ENCODE peak calls at places on chromosomes 13 and 19, in six cellular contexts. U is stomach, A is A549, E is GM23338, V is lung, I is body of pancreas. H is an unnamed sample.
A peak's percentile ranks its signal among the peaks of the same experiment; 100 is the strongest.

GRCh38 chr13:95296326-95296939 is 4.8 kb downstream of the ABCC4 start:
- DNase-seq in E (peak; percentile 80), U (peak; percentile 72), A (peak; percentile 49), V (peak; percentile 64), I (peak; percentile 75), H (no peak)

GRCh38 chr13:19673473-19674430 is 40.3 kb downstream of the MPHOSPH8 start:
- DNase-seq in A (no peak), I (no peak), E (no peak), U (no peak), V (no peak), H (no peak)

GRCh38 chr19:42255766-42256750 is 1.1 kb upstream of the ERF start:
- DNase-seq in I (no peak), U (no peak), E (peak; percentile 79), A (peak; percentile 84), V (no peak), H (no peak)

GRCh38 chr19:46998445-46999142 is 21.0 kb upstream of the NPAS1 start:
- DNase-seq in E (no peak), V (no peak), U (no peak), I (no peak), A (no peak), H (no peak)

GRCh38 chr13:28322256-28322895 is 172.6 kb downstream of the FLT1 start:
- DNase-seq in A (no peak), I (no peak), U (no peak), E (no peak), V (no peak), H (no peak)

GRCh38 chr13:100197591-100198365 is 108.9 kb downstream of the PCCA start:
- DNase-seq in I (peak; percentile 64), U (peak; percentile 73), E (no peak), V (no peak), A (no peak), H (no peak)

GRCh38 chr19:47729799-47730520 is 15.4 kb upstream of the NOP53 start:
- DNase-seq in V (peak; percentile 91), U (peak; percentile 81), I (peak; percentile 89), E (peak; percentile 97), A (peak; percentile 87), H (no peak)

GRCh38 chr13:33722216-33722900 is 95.6 kb upstream of the RFC3 start:
- DNase-seq in A (no peak), V (no peak), U (no peak), E (no peak), I (no peak), H (no peak)

GRCh38 chr13:74032325-74032724 is 101.9 kb downstream of the KLF12 start:
- DNase-seq in E (no peak), A (no peak), U (no peak), I (no peak), V (no peak), H (no peak)

GRCh38 chr19:982567-983170 is 1.5 kb upstream of the WDR18 start:
- DNase-seq in E (peak; percentile 83), A (peak; percentile 80), U (peak; percentile 79), V (peak; percentile 59), I (peak; percentile 77), H (no peak)

GRCh38 chr19:1214862-1215731 is 9.5 kb downstream of the STK11 start:
- DNase-seq in I (peak; percentile 67), U (peak; percentile 82), A (no peak), V (no peak), E (no peak), H (no peak)

GRCh38 chr13:33441015-33441414 is 155.5 kb upstream of the STARD13 start:
- DNase-seq in V (no peak), A (peak; percentile 3), U (peak; percentile 43), E (peak; percentile 67), I (peak; percentile 38), H (no peak)

GRCh38 chr13:70391678-70392077 is 283.4 kb upstream of the KLHL1 start:
- DNase-seq in U (peak; percentile 35), I (peak; percentile 38), V (no peak), E (peak; percentile 42), A (no peak), H (no peak)

GRCh38 chr19:49591731-49592485 is 926 bp downstream of the PRR12 start:
- DNase-seq in V (peak; percentile 52), U (peak; percentile 40), A (peak; percentile 84), E (peak; percentile 82), I (peak; percentile 47), H (no peak)

GRCh38 chr13:20197361-20197834 is 4.7 kb upstream of the GJB2 start:
- DNase-seq in E (peak; percentile 53), U (no peak), A (peak; percentile 31), I (no peak), V (no peak), H (no peak)

GRCh38 chr19:9494096-9494495 is 4.3 kb downstream of the ZNF560 start:
- DNase-seq in V (no peak), E (no peak), A (no peak), U (no peak), I (no peak), H (no peak)

GRCh38 chr19:28596561-28597071 is 616.3 kb downstream of the UQCRFS1 start:
- DNase-seq in I (peak; percentile 48), A (no peak), U (no peak), E (no peak), V (no peak), H (no peak)

GRCh38 chr19:40461669-40462221 is 3.8 kb downstream of the BLVRB start:
- DNase-seq in U (no peak), A (no peak), V (no peak), I (no peak), E (no peak), H (no peak)

GRCh38 chr13:102978168-102978567 is 88.0 kb downstream of the SLC10A2 start:
- DNase-seq in U (no peak), E (no peak), I (no peak), V (no peak), A (no peak), H (no peak)

GRCh38 chr19:31667106-31667505 is 317.9 kb upstream of the TSHZ3 start:
- DNase-seq in U (no peak), E (no peak), I (no peak), A (no peak), V (no peak), H (no peak)

GRCh38 chr13:31150315-31150985 is 11.3 kb downstream of the HSPH1 start:
- DNase-seq in A (no peak), U (no peak), V (no peak), I (no peak), E (no peak), H (no peak)

GRCh38 chr13:84574851-84575250 is 692.6 kb upstream of the SLITRK1 start:
- DNase-seq in A (no peak), I (no peak), E (no peak), V (no peak), U (no peak), H (no peak)

GRCh38 chr13:41597348-41598041 is 140.1 kb downstream of the RGCC start:
- DNase-seq in U (no peak), E (no peak), V (no peak), I (no peak), A (no peak), H (no peak)

GRCh38 chr13:48138270-48138669 is 43.4 kb upstream of the MED4 start:
- DNase-seq in U (no peak), I (no peak), E (no peak), A (no peak), V (no peak), H (no peak)

GRCh38 chr13:83984793-83985192 is 102.5 kb upstream of the SLITRK1 start:
- DNase-seq in U (no peak), I (no peak), A (no peak), V (no peak), E (no peak), H (no peak)

GRCh38 chr19:18300930-18301717 is 19.7 kb upstream of the JUND start:
- DNase-seq in E (no peak), I (peak; percentile 50), V (peak; percentile 77), U (peak; percentile 86), A (no peak), H (no peak)
- H3K27ac ChIP-seq in E (no peak overlapping the region), I (peak overlapping the region; percentile 32), V (peak overlapping the region; percentile 91), U (peak overlapping the region; percentile 96), A (peak overlapping the region; percentile 100), H (peak overlapping the region; percentile 47)

GRCh38 chr19:4327877-4328242 is 10.8 kb downstream of the STAP2 start:
- DNase-seq in I (no peak), E (no peak), V (no peak), A (no peak), U (no peak), H (no peak)
- H3K4me3 ChIP-seq in I (no peak overlapping the region), E (peak overlapping the region; percentile 77), V (peak overlapping the region; percentile 18), A (no peak overlapping the region), U (peak overlapping the region; percentile 28), H (peak overlapping the region; percentile 52)

GRCh38 chr19:21468791-21469190 is 36.6 kb upstream of the ZNF429 start:
- DNase-seq in A (no peak), E (peak; percentile 66), U (no peak), I (peak; percentile 16), V (no peak), H (no peak)

GRCh38 chr19:21472507-21472906 is 32.9 kb upstream of the ZNF429 start:
- DNase-seq in E (no peak), I (no peak), U (no peak), A (no peak), V (no peak), H (no peak)

GRCh38 chr19:21474671-21475181 is 30.7 kb upstream of the ZNF429 start:
- DNase-seq in A (no peak), U (peak; percentile 75), V (peak; percentile 79), I (peak; percentile 92), E (peak; percentile 92), H (peak; percentile 2)
- TF ChIP-seq CTCF in A (no peak), U (no peak), V (no peak), I (peak; percentile 21), E (no peak), H (no peak)

GRCh38 chr19:5966215-5966614 is 11.7 kb downstream of the RANBP3 start:
- DNase-seq in E (no peak), U (no peak), V (no peak), I (no peak), A (no peak), H (peak; percentile 79)
- H3K27ac ChIP-seq in E (no peak overlapping the region), U (peak overlapping the region; percentile 64), V (peak overlapping the region; percentile 45), I (peak overlapping the region; percentile 88), A (no peak overlapping the region), H (peak overlapping the region; percentile 78)

GRCh38 chr19:38664503-38665211 is 17.2 kb downstream of the ACTN4 start:
- DNase-seq in A (no peak), E (no peak), I (no peak), V (no peak), U (no peak), H (no peak)
- H3K4me3 ChIP-seq in A (no peak overlapping the region), E (peak overlapping the region; percentile 31), I (no peak overlapping the region), V (no peak overlapping the region), U (no peak overlapping the region), H (no peak overlapping the region)

DNA sequence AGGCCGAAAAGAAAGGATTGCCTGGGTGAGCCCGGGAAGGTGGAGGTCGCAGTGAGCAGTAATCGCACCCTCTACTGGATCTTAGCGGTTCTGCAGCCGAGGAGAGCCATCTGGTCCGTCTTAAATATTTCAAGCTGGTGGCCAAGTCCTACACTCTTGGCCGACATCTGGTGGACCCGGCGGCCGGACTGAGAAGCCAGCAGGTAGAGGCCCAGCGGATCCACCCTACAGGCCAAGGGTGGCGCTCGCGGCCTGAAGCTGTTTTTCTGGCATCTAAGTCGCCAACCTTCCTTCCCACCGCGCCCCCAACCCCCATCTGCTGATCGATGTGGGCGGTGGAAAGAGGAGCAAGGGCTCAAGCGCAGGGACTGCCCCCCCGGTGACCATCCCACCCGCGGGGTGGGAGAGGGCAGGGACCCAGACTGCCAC is 46.5 kb upstream of the ZNF730 start:
- DNase-seq in A (no peak), I (peak; percentile 16), E (peak; percentile 86), V (no peak), U (no peak), H (no peak)
- TF ChIP-seq CTCF in A (no peak), I (peak; percentile 15), E (peak; percentile 63), V (no peak), U (no peak), H (peak; percentile 36)

H was measured in AG04450.